ENCODE peak calls at places on chromosomes 12 and 14, in four cellular contexts. One of them, this sample, is unnamed.
A peak's percentile ranks its signal among the peaks of the same experiment; 100 is the strongest.

GRCh38 chr14:57412341-57412740 is 22.0 kb downstream of the NAA30 start:
- DNase-seq in uterus: no peak
- DNase-seq in stimulated activated CD4-positive, alpha-beta T cell treated with anti-CD3 and anti-CD28 coated beads, Interleukin-15, amount 100 ng/mL, for 24 hours: no peak
- DNase-seq in HT-29: no peak
- DNase-seq in this sample: no peak

GRCh38 chr12:99983721-99984258 is 946 bp downstream of the ANKS1B start:
- DNase-seq in HT-29: no peak
- DNase-seq in stimulated activated CD4-positive, alpha-beta T cell treated with anti-CD3 and anti-CD28 coated beads, Interleukin-15, amount 100 ng/mL, for 24 hours: peak; percentile 4
- DNase-seq in uterus: no peak
- DNase-seq in this sample: no peak

GRCh38 chr14:58280954-58281787 is 17.2 kb upstream of the ARID4A start:
- DNase-seq in HT-29: peak; percentile 21
- DNase-seq in uterus: peak; percentile 54
- DNase-seq in stimulated activated CD4-positive, alpha-beta T cell treated with anti-CD3 and anti-CD28 coated beads, Interleukin-15, amount 100 ng/mL, for 24 hours: no peak
- DNase-seq in this sample: peak; percentile 9

GRCh38 chr12:26009593-26009992 is 51.1 kb downstream of the RASSF8 start:
- DNase-seq in stimulated activated CD4-positive, alpha-beta T cell treated with anti-CD3 and anti-CD28 coated beads, Interleukin-15, amount 100 ng/mL, for 24 hours: no peak
- DNase-seq in HT-29: no peak
- DNase-seq in uterus: no peak
- DNase-seq in this sample: no peak

GRCh38 chr12:54431911-54432814 is 13.1 kb upstream of the ITGA5 start:
- DNase-seq in stimulated activated CD4-positive, alpha-beta T cell treated with anti-CD3 and anti-CD28 coated beads, Interleukin-15, amount 100 ng/mL, for 24 hours: peak; percentile 52
- DNase-seq in uterus: peak; percentile 95
- DNase-seq in HT-29: no peak
- DNase-seq in this sample: no peak

GRCh38 chr12:1611775-1612174 is 17.3 kb upstream of the WNT5B start:
- DNase-seq in uterus: no peak
- DNase-seq in HT-29: no peak
- DNase-seq in stimulated activated CD4-positive, alpha-beta T cell treated with anti-CD3 and anti-CD28 coated beads, Interleukin-15, amount 100 ng/mL, for 24 hours: no peak
- DNase-seq in this sample: no peak

GRCh38 chr14:88695873-88696272 is 96.9 kb downstream of the EML5 start:
- DNase-seq in uterus: no peak
- DNase-seq in HT-29: no peak
- DNase-seq in stimulated activated CD4-positive, alpha-beta T cell treated with anti-CD3 and anti-CD28 coated beads, Interleukin-15, amount 100 ng/mL, for 24 hours: no peak
- DNase-seq in this sample: no peak

GRCh38 chr12:52029686-52030085 is 21.6 kb upstream of the NR4A1 start:
- DNase-seq in stimulated activated CD4-positive, alpha-beta T cell treated with anti-CD3 and anti-CD28 coated beads, Interleukin-15, amount 100 ng/mL, for 24 hours: no peak
- DNase-seq in uterus: no peak
- DNase-seq in HT-29: peak; percentile 38
- DNase-seq in this sample: no peak

GRCh38 chr12:131867891-131868675 is 26.3 kb upstream of the ULK1 start:
- DNase-seq in stimulated activated CD4-positive, alpha-beta T cell treated with anti-CD3 and anti-CD28 coated beads, Interleukin-15, amount 100 ng/mL, for 24 hours: no peak
- DNase-seq in uterus: no peak
- DNase-seq in HT-29: no peak
- DNase-seq in this sample: no peak

GRCh38 chr12:92608418-92609091 is 94.2 kb upstream of the PLEKHG7 start:
- DNase-seq in uterus: no peak
- DNase-seq in stimulated activated CD4-positive, alpha-beta T cell treated with anti-CD3 and anti-CD28 coated beads, Interleukin-15, amount 100 ng/mL, for 24 hours: no peak
- DNase-seq in HT-29: peak; percentile 51
- DNase-seq in this sample: no peak

GRCh38 chr12:93205361-93205760 is 172.4 kb upstream of the NUDT4 start:
- DNase-seq in uterus: no peak
- DNase-seq in HT-29: no peak
- DNase-seq in stimulated activated CD4-positive, alpha-beta T cell treated with anti-CD3 and anti-CD28 coated beads, Interleukin-15, amount 100 ng/mL, for 24 hours: no peak
- DNase-seq in this sample: no peak

GRCh38 chr12:109951751-109952150 is 44.4 kb downstream of the GIT2 start:
- DNase-seq in HT-29: peak; percentile 31
- DNase-seq in uterus: peak; percentile 27
- DNase-seq in stimulated activated CD4-positive, alpha-beta T cell treated with anti-CD3 and anti-CD28 coated beads, Interleukin-15, amount 100 ng/mL, for 24 hours: no peak
- DNase-seq in this sample: no peak

GRCh38 chr14:69152181-69152943 is 557 bp downstream of the DCAF5 start:
- DNase-seq in uterus: no peak
- DNase-seq in stimulated activated CD4-positive, alpha-beta T cell treated with anti-CD3 and anti-CD28 coated beads, Interleukin-15, amount 100 ng/mL, for 24 hours: peak; percentile 54
- DNase-seq in HT-29: peak; percentile 17
- DNase-seq in this sample: peak; percentile 70

GRCh38 chr12:132182711-132183365 is 38.6 kb downstream of the NOC4L start:
- DNase-seq in HT-29: no peak
- DNase-seq in uterus: no peak
- DNase-seq in stimulated activated CD4-positive, alpha-beta T cell treated with anti-CD3 and anti-CD28 coated beads, Interleukin-15, amount 100 ng/mL, for 24 hours: no peak
- DNase-seq in this sample: no peak

GRCh38 chr12:92378682-92379479 is 233.2 kb upstream of the BTG1 start:
- DNase-seq in HT-29: no peak
- DNase-seq in stimulated activated CD4-positive, alpha-beta T cell treated with anti-CD3 and anti-CD28 coated beads, Interleukin-15, amount 100 ng/mL, for 24 hours: no peak
- DNase-seq in uterus: no peak
- DNase-seq in this sample: no peak

GRCh38 chr12:78931466-78931990 is 67.0 kb downstream of the SYT1 start:
- DNase-seq in uterus: no peak
- DNase-seq in stimulated activated CD4-positive, alpha-beta T cell treated with anti-CD3 and anti-CD28 coated beads, Interleukin-15, amount 100 ng/mL, for 24 hours: no peak
- DNase-seq in HT-29: no peak
- DNase-seq in this sample: no peak

GRCh38 chr12:2152134-2152533 is 99.3 kb downstream of the CACNA1C start:
- DNase-seq in uterus: no peak
- DNase-seq in HT-29: no peak
- DNase-seq in stimulated activated CD4-positive, alpha-beta T cell treated with anti-CD3 and anti-CD28 coated beads, Interleukin-15, amount 100 ng/mL, for 24 hours: peak; percentile 3
- DNase-seq in this sample: no peak

GRCh38 chr14:72448212-72448611 is 445.7 kb downstream of the DPF3 start:
- DNase-seq in HT-29: no peak
- DNase-seq in stimulated activated CD4-positive, alpha-beta T cell treated with anti-CD3 and anti-CD28 coated beads, Interleukin-15, amount 100 ng/mL, for 24 hours: no peak
- DNase-seq in uterus: no peak
- DNase-seq in this sample: no peak

GRCh38 chr14:91249841-91250616 is 5.5 kb upstream of the GPR68 start:
- DNase-seq in uterus: no peak
- DNase-seq in HT-29: peak; percentile 12
- DNase-seq in stimulated activated CD4-positive, alpha-beta T cell treated with anti-CD3 and anti-CD28 coated beads, Interleukin-15, amount 100 ng/mL, for 24 hours: peak; percentile 48
- DNase-seq in this sample: no peak

GRCh38 chr14:96176811-96177211 is 27.8 kb upstream of the BDKRB2 start:
- DNase-seq in stimulated activated CD4-positive, alpha-beta T cell treated with anti-CD3 and anti-CD28 coated beads, Interleukin-15, amount 100 ng/mL, for 24 hours: no peak
- DNase-seq in HT-29: no peak
- DNase-seq in uterus: peak; percentile 70
- DNase-seq in this sample: no peak

GRCh38 chr14:96030136-96030760 is 8.9 kb upstream of the C14orf132 start:
- DNase-seq in HT-29: no peak
- DNase-seq in uterus: no peak
- DNase-seq in stimulated activated CD4-positive, alpha-beta T cell treated with anti-CD3 and anti-CD28 coated beads, Interleukin-15, amount 100 ng/mL, for 24 hours: no peak
- DNase-seq in this sample: no peak

GRCh38 chr12:106647793-106648514 is 65.2 kb downstream of the RFX4 start:
- DNase-seq in stimulated activated CD4-positive, alpha-beta T cell treated with anti-CD3 and anti-CD28 coated beads, Interleukin-15, amount 100 ng/mL, for 24 hours: no peak
- DNase-seq in uterus: no peak
- DNase-seq in HT-29: no peak
- DNase-seq in this sample: no peak

GRCh38 chr12:96807741-96808140 is 99.3 kb upstream of the NEDD1 start:
- DNase-seq in uterus: no peak
- DNase-seq in stimulated activated CD4-positive, alpha-beta T cell treated with anti-CD3 and anti-CD28 coated beads, Interleukin-15, amount 100 ng/mL, for 24 hours: no peak
- DNase-seq in HT-29: no peak
- DNase-seq in this sample: no peak

GRCh38 chr14:68998062-68998461 is 19.0 kb upstream of the ACTN1 start:
- DNase-seq in stimulated activated CD4-positive, alpha-beta T cell treated with anti-CD3 and anti-CD28 coated beads, Interleukin-15, amount 100 ng/mL, for 24 hours: no peak
- DNase-seq in HT-29: no peak
- DNase-seq in uterus: no peak
- DNase-seq in this sample: no peak

GRCh38 chr12:6313326-6313940 is 3.0 kb downstream of the PLEKHG6 start:
- DNase-seq in stimulated activated CD4-positive, alpha-beta T cell treated with anti-CD3 and anti-CD28 coated beads, Interleukin-15, amount 100 ng/mL, for 24 hours: no peak
- DNase-seq in HT-29: no peak
- DNase-seq in uterus: no peak
- DNase-seq in this sample: no peak

GRCh38 chr12:74394647-74395046 is 143.0 kb upstream of the ATXN7L3B start:
- DNase-seq in uterus: no peak
- DNase-seq in HT-29: no peak
- DNase-seq in stimulated activated CD4-positive, alpha-beta T cell treated with anti-CD3 and anti-CD28 coated beads, Interleukin-15, amount 100 ng/mL, for 24 hours: no peak
- DNase-seq in this sample: no peak

GRCh38 chr14:25988536-25988935 is 609.3 kb downstream of the NOVA1 start:
- DNase-seq in uterus: no peak
- DNase-seq in stimulated activated CD4-positive, alpha-beta T cell treated with anti-CD3 and anti-CD28 coated beads, Interleukin-15, amount 100 ng/mL, for 24 hours: no peak
- DNase-seq in HT-29: no peak
- DNase-seq in this sample: no peak

GRCh38 chr12:75974323-75975273 is 57.0 kb downstream of the PHLDA1 start:
- DNase-seq in uterus: no peak
- DNase-seq in stimulated activated CD4-positive, alpha-beta T cell treated with anti-CD3 and anti-CD28 coated beads, Interleukin-15, amount 100 ng/mL, for 24 hours: no peak
- DNase-seq in HT-29: no peak
- DNase-seq in this sample: no peak

GRCh38 chr14:49997991-49998390 is 105.1 kb downstream of the ARF6 start:
- DNase-seq in uterus: no peak
- DNase-seq in HT-29: no peak
- DNase-seq in stimulated activated CD4-positive, alpha-beta T cell treated with anti-CD3 and anti-CD28 coated beads, Interleukin-15, amount 100 ng/mL, for 24 hours: no peak
- DNase-seq in this sample: no peak

GRCh38 chr12:96907681-96908163 is 665 bp downstream of the NEDD1 start:
- DNase-seq in HT-29: peak; percentile 55
- DNase-seq in stimulated activated CD4-positive, alpha-beta T cell treated with anti-CD3 and anti-CD28 coated beads, Interleukin-15, amount 100 ng/mL, for 24 hours: peak; percentile 29
- DNase-seq in uterus: no peak
- DNase-seq in this sample: peak; percentile 10

GRCh38 chr12:109804820-109805761 is 28.1 kb downstream of the TRPV4 start:
- DNase-seq in uterus: peak; percentile 45
- DNase-seq in stimulated activated CD4-positive, alpha-beta T cell treated with anti-CD3 and anti-CD28 coated beads, Interleukin-15, amount 100 ng/mL, for 24 hours: peak; percentile 69
- DNase-seq in HT-29: peak; percentile 78
- DNase-seq in this sample: no peak

GRCh38 chr12:50017047-50017446 is 8.2 kb downstream of the RACGAP1 start:
- DNase-seq in stimulated activated CD4-positive, alpha-beta T cell treated with anti-CD3 and anti-CD28 coated beads, Interleukin-15, amount 100 ng/mL, for 24 hours: no peak
- DNase-seq in uterus: peak; percentile 72
- DNase-seq in HT-29: no peak
- DNase-seq in this sample: no peak

GRCh38 chr12:2288001-2288400 is 235.2 kb downstream of the CACNA1C start:
- DNase-seq in stimulated activated CD4-positive, alpha-beta T cell treated with anti-CD3 and anti-CD28 coated beads, Interleukin-15, amount 100 ng/mL, for 24 hours: no peak
- DNase-seq in uterus: no peak
- DNase-seq in HT-29: no peak
- DNase-seq in this sample: no peak

GRCh38 chr12:3752096-3752709 is 706 bp downstream of the CRACR2A start:
- DNase-seq in stimulated activated CD4-positive, alpha-beta T cell treated with anti-CD3 and anti-CD28 coated beads, Interleukin-15, amount 100 ng/mL, for 24 hours: peak; percentile 80
- DNase-seq in uterus: no peak
- DNase-seq in HT-29: peak; percentile 70
- DNase-seq in this sample: no peak

GRCh38 chr14:101494826-101495225 is 66.5 kb upstream of the DIO3 start:
- DNase-seq in uterus: peak; percentile 8
- DNase-seq in HT-29: no peak
- DNase-seq in stimulated activated CD4-positive, alpha-beta T cell treated with anti-CD3 and anti-CD28 coated beads, Interleukin-15, amount 100 ng/mL, for 24 hours: no peak
- DNase-seq in this sample: no peak

GRCh38 chr14:91377700-91378652 is 39.6 kb downstream of the CCDC88C start:
- DNase-seq in HT-29: peak; percentile 69
- DNase-seq in uterus: no peak
- DNase-seq in stimulated activated CD4-positive, alpha-beta T cell treated with anti-CD3 and anti-CD28 coated beads, Interleukin-15, amount 100 ng/mL, for 24 hours: peak; percentile 68
- DNase-seq in this sample: no peak

GRCh38 chr12:27822076-27822712 is 42.2 kb upstream of the MANSC4 start:
- DNase-seq in HT-29: peak; percentile 21
- DNase-seq in uterus: no peak
- DNase-seq in stimulated activated CD4-positive, alpha-beta T cell treated with anti-CD3 and anti-CD28 coated beads, Interleukin-15, amount 100 ng/mL, for 24 hours: peak; percentile 79
- DNase-seq in this sample: no peak

GRCh38 chr12:88746386-88746785 is 166.1 kb upstream of the KITLG start:
- DNase-seq in HT-29: no peak
- DNase-seq in stimulated activated CD4-positive, alpha-beta T cell treated with anti-CD3 and anti-CD28 coated beads, Interleukin-15, amount 100 ng/mL, for 24 hours: no peak
- DNase-seq in uterus: no peak
- DNase-seq in this sample: no peak

GRCh38 chr12:29389295-29389919 is 8.4 kb upstream of the ERGIC2 start:
- DNase-seq in stimulated activated CD4-positive, alpha-beta T cell treated with anti-CD3 and anti-CD28 coated beads, Interleukin-15, amount 100 ng/mL, for 24 hours: no peak
- DNase-seq in HT-29: no peak
- DNase-seq in uterus: no peak
- DNase-seq in this sample: no peak

This sample was measured in substantia nigra.